ENCODE peak calls at places on chromosomes 4 and X, in five cellular contexts. L is astrocyte, Y is tibial nerve, B is GM20000, K is tibial artery. N is an unnamed sample.
A peak's percentile ranks its signal among the peaks of the same experiment; 100 is the strongest.

GRCh38 chr4:14871676-14872430 is 130.4 kb upstream of the CPEB2 start:
- DNase-seq in L (no peak), Y (no peak), B (no peak), K (no peak), N (no peak)

GRCh38 chr4:83860200-83860599 is 324.3 kb downstream of the GPAT3 start:
- DNase-seq in L (no peak), Y (no peak), B (no peak), K (no peak), N (no peak)

GRCh38 chrX:4831574-4831973 is 1118.1 kb upstream of the PRKX start:
- DNase-seq in L (no peak), Y (no peak), B (no peak), K (no peak), N (no peak)

GRCh38 chr4:38223801-38224236 is 263.6 kb downstream of the PTTG2 start:
- DNase-seq in L (no peak), Y (no peak), B (no peak), K (no peak), N (no peak)

GRCh38 chr4:3121596-3121995 is 47.1 kb downstream of the HTT start:
- DNase-seq in L (no peak), Y (no peak), B (no peak), K (no peak), N (no peak)

GRCh38 chr4:81421346-81422218 is 50.1 kb downstream of the RASGEF1B start:
- DNase-seq in L (peak; percentile 47), Y (no peak), B (peak; percentile 73), K (no peak), N (peak; percentile 68)

GRCh38 chr4:85498068-85498733 is 23.3 kb downstream of the ARHGAP24 start:
- DNase-seq in L (peak; percentile 69), Y (no peak), B (peak; percentile 44), K (peak; percentile 73), N (peak; percentile 31)

GRCh38 chr4:124426279-124426678 is 286.3 kb downstream of the ANKRD50 start:
- DNase-seq in L (no peak), Y (no peak), B (no peak), K (no peak), N (no peak)

GRCh38 chr4:142558851-142559250 is 287.2 kb downstream of the INPP4B start:
- DNase-seq in L (peak; percentile 84), Y (no peak), B (no peak), K (no peak), N (no peak)

DNA sequence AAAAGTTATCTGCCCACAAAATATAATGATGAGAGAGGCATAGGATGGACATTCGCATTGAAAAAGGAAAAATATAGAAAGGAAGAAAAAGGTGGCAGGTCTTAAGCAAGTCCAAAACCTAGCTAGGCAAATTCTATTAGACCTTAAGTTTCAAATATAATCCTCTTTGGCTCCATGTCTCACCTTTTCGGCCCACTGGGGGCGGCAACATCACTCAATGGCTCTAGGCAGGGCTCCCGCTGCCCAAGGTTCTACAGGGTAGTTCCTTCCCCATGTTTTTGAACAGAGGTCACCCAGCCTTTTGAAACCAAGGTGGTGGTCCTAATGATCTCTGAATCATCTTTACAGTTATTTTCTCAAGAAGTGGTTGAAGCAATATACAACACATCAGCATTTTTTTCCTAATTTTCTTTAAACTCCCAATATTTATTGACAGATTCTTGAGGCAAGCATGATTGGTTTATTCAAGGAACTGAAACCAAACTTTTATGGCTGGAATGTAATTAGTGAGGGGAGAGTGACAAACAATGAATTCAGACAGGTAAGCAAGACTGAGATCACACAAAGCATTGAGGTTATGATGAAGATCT is 309.4 kb downstream of the ANTXR2 start:
- DNase-seq in L (no peak), Y (no peak), B (no peak), K (no peak), N (no peak)
- TF ChIP-seq CTCF in L (no peak), Y (no peak), B (no peak), K (no peak), N (no peak)

GRCh38 chrX:26848511-26848910 is 614.6 kb downstream of the PPP4R3C start:
- DNase-seq in L (peak; percentile 1), Y (no peak), B (no peak), K (no peak), N (no peak)

DNA sequence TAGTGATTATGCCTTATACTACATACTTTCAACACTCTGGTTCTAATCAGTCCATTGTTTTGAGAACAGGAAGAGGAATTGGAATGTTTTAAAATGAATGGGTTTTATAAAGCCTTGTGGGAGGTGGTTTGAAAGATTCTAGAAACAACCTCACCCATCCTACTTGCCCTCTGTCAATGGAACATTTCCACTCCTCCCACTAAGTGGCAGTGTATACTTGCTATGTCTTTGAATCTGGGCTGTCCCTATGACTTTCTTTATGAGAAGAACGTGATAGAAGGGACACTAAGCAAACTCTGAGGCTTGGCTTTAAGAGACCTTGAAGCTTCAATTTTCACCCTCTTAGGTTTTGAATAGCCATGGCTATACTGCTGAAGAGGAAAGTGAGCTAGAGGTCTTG is 611.2 kb downstream of the PPP4R3C start:
- DNase-seq in L (no peak), Y (no peak), B (peak; percentile 3), K (no peak), N (no peak)
- TF ChIP-seq CTCF in L (peak; percentile 15), Y (no peak), B (no peak), K (peak; percentile 20), N (peak; percentile 34)

GRCh38 chr4:150818661-150819060 is 196.4 kb downstream of the LRBA start:
- DNase-seq in L (peak; percentile 54), Y (no peak), B (no peak), K (no peak), N (no peak)

GRCh38 chr4:150818129-150818528 is 197.0 kb downstream of the LRBA start:
- DNase-seq in L (no peak), Y (no peak), B (no peak), K (no peak), N (no peak)

GRCh38 chr4:150816491-150816890 is 198.6 kb downstream of the LRBA start:
- DNase-seq in L (peak; percentile 69), Y (no peak), B (no peak), K (no peak), N (no peak)

GRCh38 chr4:150817017-150817416 is 198.1 kb downstream of the LRBA start:
- DNase-seq in L (peak; percentile 1), Y (no peak), B (no peak), K (no peak), N (no peak)

DNA sequence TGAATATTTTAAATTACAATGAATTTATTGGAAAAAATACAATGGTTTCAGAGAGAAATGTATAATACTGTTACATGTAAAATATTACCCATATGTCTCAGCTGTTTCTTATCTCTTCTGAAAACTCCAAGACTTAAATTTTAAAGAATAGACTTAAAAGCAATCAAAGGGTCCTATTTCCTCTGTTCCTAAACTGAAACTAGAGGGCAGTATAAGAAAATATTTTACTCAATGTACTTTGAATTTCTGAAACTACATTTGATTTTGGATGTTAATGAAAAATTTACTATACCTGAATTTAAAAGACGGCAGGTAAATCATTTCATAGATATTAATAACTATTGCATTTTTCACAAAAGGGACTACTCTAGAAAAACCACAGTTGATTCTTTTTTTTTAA is 200.2 kb downstream of the LRBA start:
- DNase-seq in L (no peak), Y (no peak), B (no peak), K (no peak), N (no peak)
- TF ChIP-seq CTCF in L (no peak), Y (no peak), B (no peak), K (no peak), N (no peak)

GRCh38 chr4:143587703-143588102 is 74.2 kb downstream of the SMARCA5 start:
- DNase-seq in L (peak; percentile 1), Y (no peak), B (no peak), K (no peak), N (peak; percentile 22)
- TF ChIP-seq CTCF in L (no peak), Y (no peak), B (no peak), K (no peak), N (peak; percentile 10)

DNA sequence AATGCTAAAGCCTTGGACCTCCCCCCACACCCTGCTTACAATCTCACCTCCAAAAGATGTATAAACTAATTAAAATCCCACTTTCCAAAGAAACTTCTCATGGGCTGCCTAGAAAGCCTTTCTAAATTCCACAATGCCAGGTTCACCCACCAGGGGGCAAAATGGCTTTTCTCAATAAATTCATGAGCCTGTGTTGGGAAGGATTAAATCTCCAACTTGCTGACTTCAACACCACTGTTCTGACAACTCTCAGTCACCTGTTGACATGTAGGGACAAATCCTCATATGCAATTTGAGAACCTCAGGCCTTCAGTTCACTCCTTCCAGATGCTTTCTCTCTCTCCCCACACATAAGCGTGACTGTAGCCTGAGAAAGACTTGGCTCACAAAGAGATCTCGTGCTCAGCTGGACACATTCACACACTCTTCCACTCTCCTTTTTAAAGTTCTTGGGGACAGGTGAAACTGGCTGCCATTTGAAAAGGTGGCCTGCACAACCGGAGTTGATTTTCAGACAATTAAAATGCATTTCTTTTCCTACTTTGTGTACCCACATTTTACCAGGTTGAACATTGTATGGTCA is 88.6 kb upstream of the PRPS2 start:
- DNase-seq in L (no peak), Y (no peak), B (no peak), K (no peak), N (no peak)
- TF ChIP-seq CTCF in L (peak; percentile 14), Y (no peak), B (no peak), K (no peak), N (peak; percentile 33)

DNA sequence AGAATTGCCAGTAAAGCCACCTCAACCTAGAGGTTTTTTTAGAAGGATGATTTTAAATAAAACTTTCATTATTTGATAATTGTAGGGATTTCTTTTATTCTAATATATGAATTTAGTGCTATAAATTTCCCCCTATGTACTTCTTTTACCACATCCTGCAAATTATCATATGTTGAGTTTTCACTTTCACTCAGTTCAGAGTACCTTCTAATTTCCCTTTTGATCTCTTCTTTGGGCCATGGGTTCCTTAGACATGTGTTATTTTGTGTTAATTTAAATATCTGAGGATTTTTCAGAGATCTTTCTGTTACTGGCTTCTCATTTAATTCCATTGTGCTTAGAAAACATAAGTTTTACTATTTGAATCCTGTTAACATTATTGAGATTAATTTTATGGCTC is 6.1 kb downstream of the BEX2 start:
- DNase-seq in L (no peak), Y (no peak), B (no peak), K (no peak), N (no peak)
- TF ChIP-seq CTCF in L (no peak), Y (no peak), B (no peak), K (no peak), N (no peak)

DNA sequence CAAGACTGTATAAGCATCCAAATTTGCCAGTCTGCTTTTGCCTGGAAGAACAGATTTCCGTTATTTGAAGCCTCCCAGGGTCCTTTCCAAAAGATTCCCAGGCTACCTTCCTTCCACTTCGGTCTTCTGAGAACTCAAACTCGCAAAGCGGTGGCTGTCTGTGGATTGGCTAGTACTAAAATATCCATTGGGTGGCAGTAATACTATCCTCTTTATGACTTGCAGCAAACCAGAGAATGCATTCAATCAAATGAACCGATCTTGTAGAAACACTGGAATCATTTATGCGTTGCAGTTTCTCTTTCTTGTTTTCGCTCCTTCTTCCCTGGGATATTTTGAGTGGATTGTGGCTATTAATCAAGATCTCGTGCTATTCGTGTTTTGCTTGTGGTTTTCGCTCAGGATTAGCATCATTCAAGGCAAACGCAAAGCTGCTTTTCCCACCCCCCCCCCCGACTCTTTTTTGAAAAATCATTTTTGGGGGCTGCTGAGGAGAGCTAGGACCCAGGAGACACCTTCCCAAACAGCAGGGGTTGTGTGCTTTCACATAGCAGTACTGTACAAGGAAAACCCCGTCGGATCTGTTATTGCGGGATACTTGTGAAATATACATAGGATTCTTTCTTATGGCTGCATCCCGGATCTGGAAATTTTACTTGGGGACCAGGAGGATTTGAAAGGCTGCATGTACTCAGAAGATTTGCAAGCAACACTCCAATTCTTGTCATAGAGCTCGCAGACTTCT is at the start of gene IL1RAPL1:
- DNase-seq in L (peak; percentile 78), Y (no peak), B (peak; percentile 1), K (no peak), N (no peak)
- TF ChIP-seq CTCF in L (no peak), Y (no peak), B (no peak), K (peak; percentile 10), N (no peak)